ENCODE peak calls at places on chromosomes 1 and 21, in four cellular contexts. One of them, this sample, is unnamed.
A peak's percentile ranks its signal among the peaks of the same experiment; 100 is the strongest.

GRCh38 chr1:228079013-228079412 is 3.5 kb upstream of the ARF1 start:
- DNase-seq in transverse colon: peak; percentile 3
- DNase-seq in A549: no peak
- DNase-seq in esophagus muscularis mucosa: no peak
- DNase-seq in this sample: peak; percentile 15

GRCh38 chr1:240107058-240107684 is 15.5 kb downstream of the FMN2 start:
- DNase-seq in transverse colon: no peak
- DNase-seq in A549: no peak
- DNase-seq in esophagus muscularis mucosa: no peak
- DNase-seq in this sample: no peak

GRCh38 chr1:116333171-116334014 is 39.7 kb upstream of the ATP1A1 start:
- DNase-seq in transverse colon: no peak
- DNase-seq in A549: no peak
- DNase-seq in esophagus muscularis mucosa: peak; percentile 91
- DNase-seq in this sample: no peak

GRCh38 chr1:228276901-228277490 is 69.2 kb downstream of the OBSCN start:
- DNase-seq in transverse colon: no peak
- DNase-seq in A549: no peak
- DNase-seq in esophagus muscularis mucosa: no peak
- DNase-seq in this sample: no peak

GRCh38 chr1:118563969-118564951 is 379.2 kb upstream of the SPAG17 start:
- DNase-seq in transverse colon: no peak
- DNase-seq in A549: no peak
- DNase-seq in esophagus muscularis mucosa: no peak
- DNase-seq in this sample: no peak

GRCh38 chr1:204523605-204524215 is 7.5 kb downstream of the MDM4 start:
- DNase-seq in transverse colon: no peak
- DNase-seq in A549: no peak
- DNase-seq in esophagus muscularis mucosa: no peak
- DNase-seq in this sample: no peak

GRCh38 chr1:184791199-184791935 is 36.7 kb upstream of the EDEM3 start:
- DNase-seq in transverse colon: no peak
- DNase-seq in A549: no peak
- DNase-seq in esophagus muscularis mucosa: no peak
- DNase-seq in this sample: no peak

GRCh38 chr1:203441811-203442210 is 33.8 kb upstream of the PRELP start:
- DNase-seq in transverse colon: no peak
- DNase-seq in A549: no peak
- DNase-seq in esophagus muscularis mucosa: no peak
- DNase-seq in this sample: no peak

DNA sequence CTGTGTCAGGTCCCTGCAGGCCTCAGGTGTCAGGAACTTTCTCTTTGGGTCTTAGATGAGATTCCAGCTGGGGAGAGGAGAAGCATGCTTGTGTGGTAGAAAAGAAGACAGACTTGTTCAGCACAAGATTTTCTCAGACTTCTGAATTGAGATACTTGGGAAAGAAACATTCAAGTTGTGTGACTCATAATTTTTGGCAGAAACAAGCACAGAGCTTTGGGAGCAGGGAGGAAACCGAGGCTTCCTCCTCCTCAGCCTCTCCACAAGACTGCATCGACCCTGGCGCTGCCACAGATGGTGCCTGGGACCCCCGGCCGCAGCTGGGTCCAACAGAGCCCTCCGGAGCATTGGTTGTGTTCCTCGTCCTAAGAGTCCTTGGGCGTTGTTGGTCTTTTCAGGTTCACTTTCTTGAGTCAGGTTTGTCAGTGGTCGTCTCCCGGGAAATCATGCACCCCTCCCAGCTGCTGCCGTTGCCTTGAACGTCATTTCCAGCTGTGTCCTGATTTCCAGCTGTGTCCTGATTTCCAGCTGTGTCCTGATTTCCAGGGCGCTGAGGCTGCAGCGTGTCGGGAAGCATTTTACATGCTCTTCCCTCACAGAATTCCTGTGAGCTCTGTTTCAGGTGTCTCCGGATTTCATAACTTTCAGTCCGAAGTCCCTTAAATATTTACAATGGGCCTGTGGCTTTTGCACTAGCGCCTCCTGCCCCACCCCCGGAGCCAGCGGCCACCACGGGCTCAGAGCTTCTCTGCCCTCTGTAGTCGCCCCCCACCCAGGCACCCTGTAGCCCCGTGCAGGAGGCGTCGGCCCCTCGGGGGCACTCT is 66.5 kb downstream of the COL18A1 start:
- DNase-seq in transverse colon: no peak
- DNase-seq in A549: no peak
- DNase-seq in esophagus muscularis mucosa: no peak
- DNase-seq in this sample: peak; percentile 69
- H3K27ac ChIP-seq in transverse colon: peak overlapping the region; percentile 81
- H3K27ac ChIP-seq in A549: peak overlapping the region; percentile 79
- H3K27ac ChIP-seq in esophagus muscularis mucosa: peak overlapping the region; percentile 78
- H3K27ac ChIP-seq in this sample: peak overlapping the region; percentile 71

DNA sequence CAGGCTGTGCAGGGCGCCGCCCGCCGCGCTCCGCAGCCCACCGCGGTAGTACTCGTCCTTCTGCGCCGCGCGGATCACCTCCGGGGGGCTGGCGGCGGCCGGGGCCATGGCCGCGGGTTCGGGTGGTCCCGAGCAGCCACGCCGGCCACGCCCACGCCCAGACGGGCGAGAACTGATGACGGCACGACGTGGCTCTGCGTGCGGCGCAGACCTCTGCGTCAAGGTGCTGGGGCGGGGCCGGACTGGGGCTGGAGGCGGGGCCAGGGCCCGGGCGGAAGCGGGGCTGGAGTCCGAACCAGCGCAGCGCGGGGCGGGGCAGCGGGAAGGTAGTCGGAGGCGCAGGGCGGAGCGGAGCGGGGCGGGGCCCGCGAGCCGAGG is at the start of gene PEX10:
- DNase-seq in transverse colon: peak; percentile 99
- DNase-seq in A549: peak; percentile 56
- DNase-seq in esophagus muscularis mucosa: peak; percentile 99
- DNase-seq in this sample: peak; percentile 97
- TF ChIP-seq POLR2A in transverse colon: no peak
- TF ChIP-seq POLR2A in A549: no peak
- TF ChIP-seq POLR2A in esophagus muscularis mucosa: no peak
- TF ChIP-seq POLR2A in this sample: peak; percentile 47

GRCh38 chr1:211282023-211282373 is 22.8 kb downstream of the RCOR3 start:
- DNase-seq in transverse colon: no peak
- DNase-seq in A549: no peak
- DNase-seq in esophagus muscularis mucosa: no peak
- DNase-seq in this sample: no peak

GRCh38 chr1:211281322-211282022 is 22.3 kb downstream of the RCOR3 start:
- DNase-seq in transverse colon: no peak
- DNase-seq in A549: no peak
- DNase-seq in esophagus muscularis mucosa: no peak
- DNase-seq in this sample: no peak

GRCh38 chr1:211280910-211281309 is 21.7 kb downstream of the RCOR3 start:
- DNase-seq in transverse colon: no peak
- DNase-seq in A549: no peak
- DNase-seq in esophagus muscularis mucosa: no peak
- DNase-seq in this sample: no peak

GRCh38 chr1:211285196-211285595 is 26.0 kb downstream of the RCOR3 start:
- DNase-seq in transverse colon: no peak
- DNase-seq in A549: no peak
- DNase-seq in esophagus muscularis mucosa: no peak
- DNase-seq in this sample: no peak

DNA sequence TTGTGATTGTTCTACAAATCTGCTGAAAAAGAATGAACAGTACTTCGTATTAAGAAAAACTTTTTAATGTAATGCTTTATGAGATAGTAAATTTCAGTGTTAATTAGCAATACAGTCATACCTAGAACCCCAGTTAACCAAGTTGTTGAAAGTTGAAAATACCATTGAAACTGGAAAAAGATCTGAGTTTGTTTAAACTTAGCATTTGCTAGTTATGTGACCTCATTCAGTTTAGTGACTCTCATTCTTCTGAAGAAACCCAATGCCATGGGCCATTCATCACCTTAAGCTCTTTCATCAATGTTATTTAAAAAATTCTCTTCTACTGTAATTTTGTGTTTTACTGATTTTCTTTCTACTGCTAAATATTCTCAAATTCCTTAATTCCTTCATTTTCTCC is 20.2 kb downstream of the RCOR3 start:
- DNase-seq in transverse colon: no peak
- DNase-seq in A549: no peak
- DNase-seq in esophagus muscularis mucosa: no peak
- DNase-seq in this sample: no peak
- TF ChIP-seq EP300 in transverse colon: no peak
- TF ChIP-seq EP300 in A549: no peak
- TF ChIP-seq EP300 in esophagus muscularis mucosa: no peak
- TF ChIP-seq EP300 in this sample: no peak

GRCh38 chr1:226563666-226564065 is 15.1 kb downstream of the STUM start:
- DNase-seq in transverse colon: no peak
- DNase-seq in A549: no peak
- DNase-seq in esophagus muscularis mucosa: no peak
- DNase-seq in this sample: no peak

GRCh38 chr1:226565476-226565875 is 16.9 kb downstream of the STUM start:
- DNase-seq in transverse colon: no peak
- DNase-seq in A549: no peak
- DNase-seq in esophagus muscularis mucosa: no peak
- DNase-seq in this sample: no peak

GRCh38 chr1:226568975-226569741 is 20.6 kb downstream of the STUM start:
- DNase-seq in transverse colon: no peak
- DNase-seq in A549: no peak
- DNase-seq in esophagus muscularis mucosa: no peak
- DNase-seq in this sample: no peak

GRCh38 chr1:226568077-226568831 is 19.7 kb downstream of the STUM start:
- DNase-seq in transverse colon: no peak
- DNase-seq in A549: peak; percentile 35
- DNase-seq in esophagus muscularis mucosa: no peak
- DNase-seq in this sample: no peak

DNA sequence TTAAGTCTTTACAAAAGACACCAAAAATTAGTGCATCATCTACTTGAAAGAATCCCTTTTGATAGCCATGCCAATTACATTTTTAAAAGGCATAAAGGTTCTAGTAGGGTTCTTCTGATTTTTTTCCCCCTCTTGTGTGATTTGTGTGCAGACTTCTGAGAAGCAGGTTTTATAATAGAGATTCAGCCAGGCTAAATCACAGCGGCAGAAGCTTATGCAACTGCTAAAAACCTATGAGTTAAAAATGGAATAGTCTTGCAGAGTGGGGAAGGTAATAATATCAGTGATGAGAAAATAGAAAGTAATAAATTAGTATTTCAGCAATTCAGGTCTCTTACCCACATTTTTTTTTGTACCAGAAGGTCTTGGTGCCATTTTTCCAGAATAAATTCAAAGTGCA is 17.7 kb downstream of the STUM start:
- DNase-seq in transverse colon: no peak
- DNase-seq in A549: no peak
- DNase-seq in esophagus muscularis mucosa: no peak
- DNase-seq in this sample: no peak
- H3K27ac ChIP-seq in transverse colon: peak overlapping the region; percentile 69
- H3K27ac ChIP-seq in A549: no peak overlapping the region
- H3K27ac ChIP-seq in esophagus muscularis mucosa: peak overlapping the region; percentile 78
- H3K27ac ChIP-seq in this sample: no peak overlapping the region

GRCh38 chr1:24910751-24911650 is 19.1 kb downstream of the RUNX3 start:
- DNase-seq in transverse colon: peak; percentile 65
- DNase-seq in A549: peak; percentile 16
- DNase-seq in esophagus muscularis mucosa: no peak
- DNase-seq in this sample: no peak
- TF ChIP-seq POLR2A in transverse colon: peak; percentile 64
- TF ChIP-seq POLR2A in A549: no peak
- TF ChIP-seq POLR2A in esophagus muscularis mucosa: no peak
- TF ChIP-seq POLR2A in this sample: no peak

DNA sequence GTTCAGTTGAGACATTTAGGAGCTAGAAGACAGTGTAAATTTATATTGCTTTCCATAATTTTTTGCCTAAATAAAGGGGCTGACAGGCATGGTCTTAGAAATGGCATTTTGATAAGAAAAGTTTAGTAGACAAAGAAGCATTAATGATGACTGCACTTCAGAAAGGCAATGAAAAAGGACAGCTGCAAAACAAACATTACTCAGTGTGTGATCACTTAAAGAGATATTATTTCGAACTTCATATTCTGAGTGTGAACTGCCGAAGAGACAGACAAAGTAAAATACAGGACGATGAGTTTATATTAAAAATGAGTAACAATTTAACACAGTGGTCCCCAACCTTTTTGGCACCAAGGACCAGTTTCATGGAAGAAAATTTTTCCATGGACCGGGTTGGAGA is 243.1 kb downstream of the DPYD start:
- DNase-seq in transverse colon: no peak
- DNase-seq in A549: no peak
- DNase-seq in esophagus muscularis mucosa: no peak
- DNase-seq in this sample: no peak
- TF ChIP-seq EP300 in transverse colon: no peak
- TF ChIP-seq EP300 in A549: no peak
- TF ChIP-seq EP300 in esophagus muscularis mucosa: no peak
- TF ChIP-seq EP300 in this sample: no peak

GRCh38 chr1:223652436-223652901 is 13.0 kb downstream of the CAPN8 start:
- DNase-seq in transverse colon: no peak
- DNase-seq in A549: no peak
- DNase-seq in esophagus muscularis mucosa: no peak
- DNase-seq in this sample: no peak

GRCh38 chr1:223647249-223647648 is 18.3 kb downstream of the CAPN8 start:
- DNase-seq in transverse colon: no peak
- DNase-seq in A549: no peak
- DNase-seq in esophagus muscularis mucosa: no peak
- DNase-seq in this sample: no peak

GRCh38 chr1:223653015-223653414 is 12.5 kb downstream of the CAPN8 start:
- DNase-seq in transverse colon: no peak
- DNase-seq in A549: no peak
- DNase-seq in esophagus muscularis mucosa: no peak
- DNase-seq in this sample: no peak

GRCh38 chr1:223649222-223649621 is 16.3 kb downstream of the CAPN8 start:
- DNase-seq in transverse colon: no peak
- DNase-seq in A549: no peak
- DNase-seq in esophagus muscularis mucosa: no peak
- DNase-seq in this sample: no peak

DNA sequence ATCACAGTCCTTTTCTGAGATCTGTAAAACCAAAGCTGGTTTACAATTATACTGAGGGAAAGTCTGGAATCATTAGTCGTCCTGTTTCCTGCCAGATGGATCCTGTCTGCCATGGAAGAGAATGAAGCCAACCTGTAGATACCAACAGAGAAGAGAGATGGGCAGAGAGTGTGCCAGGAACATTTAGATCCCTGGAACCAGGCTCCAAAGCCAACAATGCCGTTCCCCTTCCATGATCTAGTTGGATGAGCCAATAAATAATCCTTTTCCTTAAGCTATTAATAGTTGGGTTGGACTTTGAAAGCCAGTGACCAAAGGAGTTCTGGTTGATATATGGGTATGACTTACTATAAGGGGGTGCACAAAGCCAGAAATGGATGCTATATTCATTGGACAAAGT is 15.0 kb downstream of the CAPN8 start:
- DNase-seq in transverse colon: no peak
- DNase-seq in A549: no peak
- DNase-seq in esophagus muscularis mucosa: no peak
- DNase-seq in this sample: no peak
- H3K27ac ChIP-seq in transverse colon: no peak overlapping the region
- H3K27ac ChIP-seq in A549: no peak overlapping the region
- H3K27ac ChIP-seq in esophagus muscularis mucosa: no peak overlapping the region
- H3K27ac ChIP-seq in this sample: no peak overlapping the region

DNA sequence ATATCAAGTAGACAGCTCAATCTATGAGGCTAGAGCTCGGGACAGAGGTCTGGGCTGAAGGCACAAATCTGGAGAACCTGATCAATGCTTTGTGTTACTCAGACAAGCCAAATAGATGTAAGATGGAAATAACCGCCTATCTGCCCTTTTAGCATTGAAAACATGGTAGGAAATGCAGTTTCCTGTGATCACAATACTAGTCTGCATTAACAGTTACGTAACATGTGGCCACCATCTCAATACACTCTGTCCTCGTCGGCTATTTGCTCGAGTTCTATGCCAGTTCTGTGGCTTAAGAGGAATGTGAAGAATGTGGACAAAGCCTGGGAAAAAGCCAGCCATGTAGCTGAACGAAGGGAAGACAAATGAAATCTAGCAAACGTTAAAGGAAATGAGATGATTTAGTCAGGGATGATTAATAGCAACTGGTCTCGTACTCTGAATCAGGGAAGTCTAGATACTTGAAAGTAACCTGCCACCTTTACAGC is 73.3 kb downstream of the HSF2BP start:
- DNase-seq in transverse colon: no peak
- DNase-seq in A549: peak; percentile 78
- DNase-seq in esophagus muscularis mucosa: peak; percentile 94
- DNase-seq in this sample: no peak
- TF ChIP-seq POLR2A in transverse colon: no peak
- TF ChIP-seq POLR2A in A549: no peak
- TF ChIP-seq POLR2A in esophagus muscularis mucosa: no peak
- TF ChIP-seq POLR2A in this sample: no peak

This sample was measured in ovary.